ENCODE peak calls at places on chromosomes 11 and 22, in four cellular contexts. P is SK-N-SH, Z is K562, R is H1. W is an unnamed sample.

GRCh38 chr22:19884954-19885751 is 30.5 kb upstream of the GNB1L start:
- DNase-seq in P (no peak), Z (no peak), R (no peak), W (no peak)

GRCh38 chr11:123976770-123977560 is 616 bp downstream of the OR10S1 start:
- DNase-seq in P (no peak), Z (no peak), R (no peak), W (no peak)

GRCh38 chr11:71251761-71252433 is 480 bp downstream of the SHANK2 start:
- DNase-seq in P (peak; percentile 92), Z (no peak), R (no peak), W (no peak)

GRCh38 chr11:71481101-71481960 is 28.3 kb downstream of the NADSYN1 start:
- DNase-seq in P (no peak), Z (no peak), R (no peak), W (no peak)

GRCh38 chr11:70138403-70138802 is 60.3 kb downstream of the ANO1 start:
- DNase-seq in P (no peak), Z (no peak), R (no peak), W (no peak)

GRCh38 chr22:50630376-50630775 is 2.4 kb upstream of the ARSA start:
- DNase-seq in P (no peak), Z (no peak), R (no peak), W (no peak)

GRCh38 chr11:126601136-126601535 is 245.7 kb downstream of the ST3GAL4 start:
- DNase-seq in P (no peak), Z (no peak), R (no peak), W (no peak)

GRCh38 chr11:71252782-71253730 is 679 bp upstream of the SHANK2 start:
- DNase-seq in P (no peak), Z (no peak), R (no peak), W (no peak)

GRCh38 chr11:62560566-62561103 is 13.1 kb downstream of the EEF1G start:
- DNase-seq in P (peak; percentile 65), Z (peak; percentile 85), R (peak; percentile 93), W (no peak)

GRCh38 chr11:68371176-68372041 is 59.0 kb downstream of the LRP5 start:
- DNase-seq in P (no peak), Z (no peak), R (no peak), W (peak; percentile 25)

GRCh38 chr11:692824-693414 is 2.1 kb downstream of the DEAF1 start:
- DNase-seq in P (no peak), Z (no peak), R (no peak), W (peak; percentile 8)

GRCh38 chr11:9143726-9144125 is 52.3 kb upstream of the SCUBE2 start:
- DNase-seq in P (no peak), Z (no peak), R (no peak), W (no peak)

GRCh38 chr11:61837411-61838005 is 9.4 kb downstream of the FADS2 start:
- DNase-seq in P (peak; percentile 10), Z (no peak), R (no peak), W (no peak)

GRCh38 chr11:86495341-86495740 is 120.7 kb downstream of the CCDC81 start:
- DNase-seq in P (peak; percentile 27), Z (no peak), R (no peak), W (no peak)

GRCh38 chr11:85123752-85124231 is 503.4 kb downstream of the DLG2 start:
- DNase-seq in P (no peak), Z (no peak), R (no peak), W (peak; percentile 89)
- TF ChIP-seq NRF1 in P (no peak), Z (no peak), R (no peak), W (no peak)

GRCh38 chr11:106463796-106464201 is 386.3 kb downstream of the AASDHPPT start:
- DNase-seq in P (no peak), Z (no peak), R (no peak), W (no peak)
- TF ChIP-seq NRF1 in P (no peak), Z (no peak), R (no peak), W (no peak)

GRCh38 chr11:116406042-116406441 is 366.7 kb downstream of the BUD13 start:
- DNase-seq in P (no peak), Z (no peak), R (no peak), W (no peak)

GRCh38 chr11:116404143-116404800 is 368.5 kb downstream of the BUD13 start:
- DNase-seq in P (no peak), Z (no peak), R (no peak), W (no peak)

GRCh38 chr11:116396332-116396731 is 376.5 kb downstream of the BUD13 start:
- DNase-seq in P (no peak), Z (no peak), R (no peak), W (no peak)

GRCh38 chr11:116397556-116398167 is 375.1 kb downstream of the BUD13 start:
- DNase-seq in P (no peak), Z (no peak), R (no peak), W (no peak)

DNA sequence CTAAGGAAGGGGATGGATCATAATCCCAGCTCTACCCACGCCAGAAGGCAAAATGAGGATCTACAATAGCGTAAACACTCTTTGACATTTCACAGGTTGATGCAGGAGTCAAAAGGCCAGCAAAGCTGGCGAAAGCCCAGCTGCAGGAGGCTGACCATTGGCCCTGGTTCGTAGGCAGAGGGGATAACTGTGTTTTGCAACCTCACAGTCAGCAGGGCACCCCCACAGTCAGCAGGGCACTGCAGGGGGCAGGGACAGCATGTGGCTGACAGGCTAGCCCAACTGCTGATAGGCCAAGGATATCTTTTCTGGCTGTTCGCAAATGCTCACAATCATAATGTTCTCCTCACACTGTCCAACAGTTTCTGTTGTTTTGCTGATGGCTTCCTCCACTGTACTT is 372.7 kb downstream of the BUD13 start:
- DNase-seq in P (no peak), Z (no peak), R (no peak), W (no peak)
- TF ChIP-seq NRF1 in P (no peak), Z (no peak), R (no peak), W (no peak)

GRCh38 chr22:41892721-41893120 is 22.2 kb downstream of the SHISA8 start:
- DNase-seq in P (no peak), Z (no peak), R (no peak), W (no peak)
- TF ChIP-seq NRF1 in P (no peak), Z (no peak), R (no peak), W (no peak)

GRCh38 chr22:38420734-38421133 is 34.3 kb downstream of the KCNJ4 start:
- DNase-seq in P (no peak), Z (no peak), R (no peak), W (no peak)
- TF ChIP-seq NRF1 in P (no peak), Z (no peak), R (no peak), W (no peak)

GRCh38 chr11:131626761-131627160 is 256.3 kb downstream of the NTM start:
- DNase-seq in P (no peak), Z (no peak), R (no peak), W (no peak)
- TF ChIP-seq NRF1 in P (no peak), Z (no peak), R (no peak), W (no peak)

GRCh38 chr11:93730108-93731107 is 10.9 kb downstream of the TAF1D start:
- DNase-seq in P (no peak), Z (no peak), R (no peak), W (no peak)
- TF ChIP-seq NRF1 in P (no peak), Z (no peak), R (no peak), W (no peak)

DNA sequence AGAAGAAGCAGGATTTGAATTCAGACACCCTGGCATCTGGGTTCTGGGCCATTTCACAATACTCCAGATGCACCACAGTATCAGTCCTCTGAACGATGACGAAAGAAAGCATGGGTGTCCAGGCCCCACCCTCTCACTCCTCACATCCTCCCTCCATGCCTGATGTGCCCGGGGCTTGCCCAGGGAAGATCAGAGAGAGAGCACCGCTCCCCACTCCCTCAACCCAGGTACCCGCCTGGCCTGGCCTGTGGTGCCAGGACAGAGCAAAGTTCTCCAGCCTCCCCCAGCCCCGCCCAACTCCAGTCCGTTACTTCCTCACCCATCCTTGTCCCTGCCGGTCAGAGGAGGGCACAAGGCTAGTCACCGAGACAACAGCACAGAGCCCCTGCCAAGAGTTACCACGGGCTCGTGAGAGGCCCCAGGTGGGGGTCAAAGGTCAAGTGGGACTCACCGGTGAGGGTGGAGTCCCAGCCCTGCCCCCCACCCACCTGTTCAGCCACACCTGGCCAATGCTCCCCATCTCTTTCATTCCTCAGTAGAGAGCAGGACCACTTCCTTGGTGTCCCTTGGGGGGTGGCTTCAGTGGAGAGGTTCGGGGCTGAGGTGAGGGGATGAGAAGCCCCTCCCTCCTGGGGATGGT is 8.1 kb downstream of the BCL9L start:
- DNase-seq in P (no peak), Z (no peak), R (no peak), W (no peak)
- TF ChIP-seq NRF1 in P (no peak), Z (no peak), R (no peak), W (no peak)